ENCODE peak calls at places on chromosomes 12 and 14, in seven cellular contexts. One of them, this sample, is unnamed.

GRCh38 chr12:93174048-93174447 is 203.7 kb upstream of the NUDT4 start:
- DNase-seq in A549: no peak
- DNase-seq in SK-N-SH: peak; percentile 19
- DNase-seq in HCT116: no peak
- DNase-seq in WTC11: no peak
- DNase-seq in K562: no peak
- DNase-seq in H1: no peak
- DNase-seq in this sample: no peak

GRCh38 chr12:81465881-81466280 is 293.3 kb downstream of the PPFIA2 start:
- DNase-seq in A549: no peak
- DNase-seq in SK-N-SH: no peak
- DNase-seq in HCT116: no peak
- DNase-seq in WTC11: no peak
- DNase-seq in K562: no peak
- DNase-seq in H1: no peak
- DNase-seq in this sample: no peak

GRCh38 chr12:115354007-115354452 is 670.1 kb upstream of the TBX3 start:
- DNase-seq in A549: peak; percentile 68
- DNase-seq in SK-N-SH: no peak
- DNase-seq in HCT116: peak; percentile 36
- DNase-seq in WTC11: no peak
- DNase-seq in K562: no peak
- DNase-seq in H1: no peak
- DNase-seq in this sample: peak; percentile 28

GRCh38 chr12:24143928-24144327 is 194.5 kb upstream of the SOX5 start:
- DNase-seq in A549: no peak
- DNase-seq in SK-N-SH: no peak
- DNase-seq in HCT116: no peak
- DNase-seq in WTC11: no peak
- DNase-seq in K562: no peak
- DNase-seq in H1: no peak
- DNase-seq in this sample: no peak

GRCh38 chr14:75837151-75837787 is 144.5 kb downstream of the TGFB3 start:
- DNase-seq in A549: no peak
- DNase-seq in SK-N-SH: no peak
- DNase-seq in HCT116: no peak
- DNase-seq in WTC11: no peak
- DNase-seq in K562: no peak
- DNase-seq in H1: no peak
- DNase-seq in this sample: peak; percentile 5

GRCh38 chr12:53098982-53099651 is 1.6 kb downstream of the IGFBP6 start:
- DNase-seq in A549: peak; percentile 98
- DNase-seq in SK-N-SH: peak; percentile 90
- DNase-seq in HCT116: peak; percentile 89
- DNase-seq in WTC11: peak; percentile 92
- DNase-seq in K562: peak; percentile 96
- DNase-seq in H1: peak; percentile 65
- DNase-seq in this sample: peak; percentile 95

GRCh38 chr14:55102141-55102547 is 26.9 kb upstream of the LGALS3 start:
- DNase-seq in A549: peak; percentile 62
- DNase-seq in SK-N-SH: peak; percentile 69
- DNase-seq in HCT116: no peak
- DNase-seq in WTC11: no peak
- DNase-seq in K562: no peak
- DNase-seq in H1: peak; percentile 49
- DNase-seq in this sample: peak; percentile 94

GRCh38 chr12:131130311-131130911 is 176.7 kb downstream of the ADGRD1 start:
- DNase-seq in A549: no peak
- DNase-seq in SK-N-SH: no peak
- DNase-seq in HCT116: no peak
- DNase-seq in WTC11: no peak
- DNase-seq in K562: no peak
- DNase-seq in H1: no peak
- DNase-seq in this sample: no peak

GRCh38 chr12:132828706-132829534 is at the start of gene GOLGA3:
- DNase-seq in A549: peak; percentile 95
- DNase-seq in SK-N-SH: peak; percentile 99
- DNase-seq in HCT116: peak; percentile 94
- DNase-seq in WTC11: peak; percentile 95
- DNase-seq in K562: peak; percentile 98
- DNase-seq in H1: peak; percentile 85
- DNase-seq in this sample: peak; percentile 97

GRCh38 chr12:68746572-68747180 is 700 bp downstream of the SLC35E3 start:
- DNase-seq in A549: peak; percentile 42
- DNase-seq in SK-N-SH: peak; percentile 68
- DNase-seq in HCT116: no peak
- DNase-seq in WTC11: peak; percentile 22
- DNase-seq in K562: peak; percentile 47
- DNase-seq in H1: no peak
- DNase-seq in this sample: peak; percentile 76

GRCh38 chr14:35403085-35403396 is 1.5 kb downstream of the NFKBIA start:
- DNase-seq in A549: no peak
- DNase-seq in SK-N-SH: no peak
- DNase-seq in HCT116: no peak
- DNase-seq in WTC11: no peak
- DNase-seq in K562: no peak
- DNase-seq in H1: no peak
- DNase-seq in this sample: no peak

GRCh38 chr14:51651388-51652167 is at the start of gene FRMD6:
- DNase-seq in A549: peak; percentile 69
- DNase-seq in SK-N-SH: peak; percentile 97
- DNase-seq in HCT116: peak; percentile 68
- DNase-seq in WTC11: peak; percentile 89
- DNase-seq in K562: peak; percentile 90
- DNase-seq in H1: peak; percentile 44
- DNase-seq in this sample: peak; percentile 84

GRCh38 chr12:131091976-131092691 is 138.4 kb downstream of the ADGRD1 start:
- DNase-seq in A549: no peak
- DNase-seq in SK-N-SH: no peak
- DNase-seq in HCT116: no peak
- DNase-seq in WTC11: peak; percentile 4
- DNase-seq in K562: no peak
- DNase-seq in H1: no peak
- DNase-seq in this sample: no peak

GRCh38 chr12:32906407-32907165 is 10.0 kb upstream of the PKP2 start:
- DNase-seq in A549: no peak
- DNase-seq in SK-N-SH: no peak
- DNase-seq in HCT116: no peak
- DNase-seq in WTC11: no peak
- DNase-seq in K562: no peak
- DNase-seq in H1: no peak
- DNase-seq in this sample: no peak

GRCh38 chr12:79887912-79888311 is 47.0 kb downstream of the PPP1R12A start:
- DNase-seq in A549: no peak
- DNase-seq in SK-N-SH: no peak
- DNase-seq in HCT116: no peak
- DNase-seq in WTC11: no peak
- DNase-seq in K562: no peak
- DNase-seq in H1: no peak
- DNase-seq in this sample: no peak

GRCh38 chr12:5438671-5439200 is 6.8 kb downstream of the NTF3 start:
- DNase-seq in A549: no peak
- DNase-seq in SK-N-SH: no peak
- DNase-seq in HCT116: no peak
- DNase-seq in WTC11: no peak
- DNase-seq in K562: no peak
- DNase-seq in H1: no peak
- DNase-seq in this sample: no peak

GRCh38 chr12:5440973-5441372 is 9.1 kb downstream of the NTF3 start:
- DNase-seq in A549: no peak
- DNase-seq in SK-N-SH: no peak
- DNase-seq in HCT116: no peak
- DNase-seq in WTC11: no peak
- DNase-seq in K562: no peak
- DNase-seq in H1: no peak
- DNase-seq in this sample: no peak

GRCh38 chr12:5439333-5439732 is 7.4 kb downstream of the NTF3 start:
- DNase-seq in A549: no peak
- DNase-seq in SK-N-SH: no peak
- DNase-seq in HCT116: no peak
- DNase-seq in WTC11: no peak
- DNase-seq in K562: no peak
- DNase-seq in H1: no peak
- DNase-seq in this sample: no peak

GRCh38 chr12:5441497-5442236 is 9.8 kb downstream of the NTF3 start:
- DNase-seq in A549: no peak
- DNase-seq in SK-N-SH: no peak
- DNase-seq in HCT116: no peak
- DNase-seq in WTC11: no peak
- DNase-seq in K562: no peak
- DNase-seq in H1: no peak
- DNase-seq in this sample: no peak

GRCh38 chr12:5439788-5440300 is 7.9 kb downstream of the NTF3 start:
- DNase-seq in A549: no peak
- DNase-seq in SK-N-SH: no peak
- DNase-seq in HCT116: no peak
- DNase-seq in WTC11: no peak
- DNase-seq in K562: no peak
- DNase-seq in H1: no peak
- DNase-seq in this sample: no peak
- TF ChIP-seq MAX in A549: no peak
- TF ChIP-seq MAX in SK-N-SH: no peak
- TF ChIP-seq MAX in HCT116: no peak
- TF ChIP-seq MAX in WTC11: no peak
- TF ChIP-seq MAX in K562: no peak
- TF ChIP-seq MAX in H1: no peak
- TF ChIP-seq MAX in this sample: no peak

GRCh38 chr12:58433969-58434368 is 486.3 kb downstream of the LRIG3 start:
- DNase-seq in A549: no peak
- DNase-seq in SK-N-SH: no peak
- DNase-seq in HCT116: peak; percentile 36
- DNase-seq in WTC11: no peak
- DNase-seq in K562: no peak
- DNase-seq in H1: no peak
- DNase-seq in this sample: no peak

GRCh38 chr12:58441483-58441882 is 478.8 kb downstream of the LRIG3 start:
- DNase-seq in A549: no peak
- DNase-seq in SK-N-SH: no peak
- DNase-seq in HCT116: no peak
- DNase-seq in WTC11: no peak
- DNase-seq in K562: no peak
- DNase-seq in H1: no peak
- DNase-seq in this sample: no peak

DNA sequence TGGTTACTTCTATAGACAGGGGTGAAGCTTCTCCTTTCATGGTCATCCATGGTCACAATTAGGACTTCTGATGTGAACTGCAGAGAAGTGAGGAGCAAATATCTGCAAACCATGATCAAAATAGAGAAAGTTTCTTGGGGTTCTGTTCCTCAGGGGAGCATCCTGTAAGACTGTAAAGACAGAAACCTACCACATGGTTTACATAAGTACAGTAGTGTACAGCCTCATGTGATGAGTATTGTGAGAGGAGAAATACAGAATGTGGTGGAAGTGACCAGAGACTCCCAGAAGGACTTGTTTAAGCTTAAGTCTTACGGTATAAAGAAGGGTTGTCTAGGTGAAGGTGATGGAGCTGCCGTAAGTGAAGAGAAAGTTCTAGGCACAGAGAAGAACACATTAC is 484.7 kb downstream of the LRIG3 start:
- DNase-seq in A549: no peak
- DNase-seq in SK-N-SH: no peak
- DNase-seq in HCT116: no peak
- DNase-seq in WTC11: no peak
- DNase-seq in K562: no peak
- DNase-seq in H1: no peak
- DNase-seq in this sample: no peak
- TF ChIP-seq CTCF in A549: no peak
- TF ChIP-seq CTCF in SK-N-SH: no peak
- TF ChIP-seq CTCF in HCT116: no peak
- TF ChIP-seq CTCF in WTC11: no peak
- TF ChIP-seq CTCF in K562: no peak
- TF ChIP-seq CTCF in H1: no peak
- TF ChIP-seq CTCF in this sample: no peak

GRCh38 chr12:88940854-88941253 is 360.6 kb upstream of the KITLG start:
- DNase-seq in A549: no peak
- DNase-seq in SK-N-SH: no peak
- DNase-seq in HCT116: no peak
- DNase-seq in WTC11: no peak
- DNase-seq in K562: no peak
- DNase-seq in H1: no peak
- DNase-seq in this sample: no peak

GRCh38 chr12:88944403-88944802 is 364.1 kb upstream of the KITLG start:
- DNase-seq in A549: peak; percentile 10
- DNase-seq in SK-N-SH: no peak
- DNase-seq in HCT116: peak; percentile 71
- DNase-seq in WTC11: no peak
- DNase-seq in K562: no peak
- DNase-seq in H1: no peak
- DNase-seq in this sample: peak; percentile 72

GRCh38 chr12:88946377-88946997 is 366.2 kb upstream of the KITLG start:
- DNase-seq in A549: no peak
- DNase-seq in SK-N-SH: no peak
- DNase-seq in HCT116: peak; percentile 64
- DNase-seq in WTC11: no peak
- DNase-seq in K562: no peak
- DNase-seq in H1: no peak
- DNase-seq in this sample: peak; percentile 81

GRCh38 chr12:88947486-88948043 is 367.3 kb upstream of the KITLG start:
- DNase-seq in A549: no peak
- DNase-seq in SK-N-SH: no peak
- DNase-seq in HCT116: no peak
- DNase-seq in WTC11: no peak
- DNase-seq in K562: no peak
- DNase-seq in H1: no peak
- DNase-seq in this sample: no peak

GRCh38 chr12:88945041-88945732 is 364.9 kb upstream of the KITLG start:
- DNase-seq in A549: no peak
- DNase-seq in SK-N-SH: no peak
- DNase-seq in HCT116: no peak
- DNase-seq in WTC11: no peak
- DNase-seq in K562: no peak
- DNase-seq in H1: no peak
- DNase-seq in this sample: no peak
- TF ChIP-seq MAX in A549: no peak
- TF ChIP-seq MAX in SK-N-SH: no peak
- TF ChIP-seq MAX in HCT116: no peak
- TF ChIP-seq MAX in WTC11: no peak
- TF ChIP-seq MAX in K562: no peak
- TF ChIP-seq MAX in H1: no peak
- TF ChIP-seq MAX in this sample: no peak

GRCh38 chr14:92199763-92200162 is 78.0 kb downstream of the CPSF2 start:
- DNase-seq in A549: no peak
- DNase-seq in SK-N-SH: no peak
- DNase-seq in HCT116: no peak
- DNase-seq in WTC11: no peak
- DNase-seq in K562: no peak
- DNase-seq in H1: no peak
- DNase-seq in this sample: no peak
- TF ChIP-seq CTCF in A549: no peak
- TF ChIP-seq CTCF in SK-N-SH: peak; percentile 7
- TF ChIP-seq CTCF in HCT116: no peak
- TF ChIP-seq CTCF in WTC11: no peak
- TF ChIP-seq CTCF in K562: no peak
- TF ChIP-seq CTCF in H1: peak; percentile 41
- TF ChIP-seq CTCF in this sample: peak; percentile 1

GRCh38 chr12:122116707-122117535 is 38.4 kb downstream of the MLXIP start:
- DNase-seq in A549: no peak
- DNase-seq in SK-N-SH: no peak
- DNase-seq in HCT116: no peak
- DNase-seq in WTC11: no peak
- DNase-seq in K562: no peak
- DNase-seq in H1: no peak
- DNase-seq in this sample: no peak
- TF ChIP-seq MAX in A549: no peak
- TF ChIP-seq MAX in SK-N-SH: no peak
- TF ChIP-seq MAX in HCT116: no peak
- TF ChIP-seq MAX in WTC11: no peak
- TF ChIP-seq MAX in K562: peak; percentile 85
- TF ChIP-seq MAX in H1: no peak
- TF ChIP-seq MAX in this sample: no peak

This sample was measured in NB4.